ENCODE peak calls at places on chromosomes 4 and X, in four cellular contexts. One of them, this sample, is unnamed.

GRCh38 chr4:186032259-186032658 is 36.7 kb upstream of the TLR3 start:
- DNase-seq in BJ: no peak
- DNase-seq in CD4-positive, alpha-beta memory T cell: no peak
- DNase-seq in NT2/D1: no peak
- DNase-seq in this sample: no peak

GRCh38 chrX:107760304-107761077 is 15.1 kb downstream of the TSC22D3 start:
- DNase-seq in BJ: no peak
- DNase-seq in CD4-positive, alpha-beta memory T cell: no peak
- DNase-seq in NT2/D1: no peak
- DNase-seq in this sample: no peak

GRCh38 chrX:103437147-103437873 is 61.0 kb downstream of the BEX3 start:
- DNase-seq in BJ: no peak
- DNase-seq in CD4-positive, alpha-beta memory T cell: no peak
- DNase-seq in NT2/D1: no peak
- DNase-seq in this sample: no peak

GRCh38 chr4:105060628-105061027 is 86.0 kb upstream of the TET2 start:
- DNase-seq in CD4-positive, alpha-beta memory T cell: no peak
- DNase-seq in NT2/D1: no peak
- DNase-seq in BJ: no peak
- DNase-seq in this sample: no peak

GRCh38 chr4:69831646-69832325 is 28.2 kb downstream of the SULT1E1 start:
- DNase-seq in NT2/D1: no peak
- DNase-seq in BJ: no peak
- DNase-seq in CD4-positive, alpha-beta memory T cell: no peak
- DNase-seq in this sample: no peak

GRCh38 chr4:133129237-133129636 is 19.9 kb upstream of the PCDH10 start:
- DNase-seq in NT2/D1: no peak
- DNase-seq in BJ: no peak
- DNase-seq in CD4-positive, alpha-beta memory T cell: no peak
- DNase-seq in this sample: no peak

GRCh38 chrX:47515941-47516649 is 33.1 kb upstream of the ZNF41 start:
- DNase-seq in NT2/D1: no peak
- DNase-seq in BJ: peak
- DNase-seq in CD4-positive, alpha-beta memory T cell: no peak
- DNase-seq in this sample: no peak

GRCh38 chr4:143411527-143412480 is 75.1 kb downstream of the GAB1 start:
- DNase-seq in NT2/D1: no peak
- DNase-seq in CD4-positive, alpha-beta memory T cell: no peak
- DNase-seq in BJ: no peak
- DNase-seq in this sample: no peak

GRCh38 chrX:55486736-55487135 is 2.9 kb downstream of the USP51 start:
- DNase-seq in NT2/D1: no peak
- DNase-seq in BJ: no peak
- DNase-seq in CD4-positive, alpha-beta memory T cell: no peak
- DNase-seq in this sample: no peak

GRCh38 chr4:136400829-136401228 is 1131.5 kb downstream of the PCDH18 start:
- DNase-seq in CD4-positive, alpha-beta memory T cell: no peak
- DNase-seq in NT2/D1: no peak
- DNase-seq in BJ: no peak
- DNase-seq in this sample: no peak

GRCh38 chr4:162682651-162683050 is 484.0 kb downstream of the NAF1 start:
- DNase-seq in CD4-positive, alpha-beta memory T cell: no peak
- DNase-seq in BJ: no peak
- DNase-seq in NT2/D1: no peak
- DNase-seq in this sample: no peak

GRCh38 chr4:152189451-152190179 is 346.3 kb downstream of the FBXW7 start:
- DNase-seq in BJ: no peak
- DNase-seq in NT2/D1: no peak
- DNase-seq in CD4-positive, alpha-beta memory T cell: no peak
- DNase-seq in this sample: no peak

GRCh38 chr4:105637409-105638258 is 70.9 kb downstream of the INTS12 start:
- DNase-seq in CD4-positive, alpha-beta memory T cell: no peak
- DNase-seq in NT2/D1: peak
- DNase-seq in BJ: no peak
- DNase-seq in this sample: no peak

GRCh38 chr4:23631255-23631950 is 258.4 kb downstream of the PPARGC1A start:
- DNase-seq in CD4-positive, alpha-beta memory T cell: no peak
- DNase-seq in NT2/D1: no peak
- DNase-seq in BJ: no peak
- DNase-seq in this sample: no peak

GRCh38 chr4:103197765-103198110 is 405 bp downstream of the CENPE start:
- DNase-seq in NT2/D1: no peak
- DNase-seq in CD4-positive, alpha-beta memory T cell: no peak
- DNase-seq in BJ: no peak
- DNase-seq in this sample: no peak

GRCh38 chr4:182447938-182448280 is 204.7 kb downstream of the TENM3 start:
- DNase-seq in CD4-positive, alpha-beta memory T cell: no peak
- DNase-seq in NT2/D1: no peak
- DNase-seq in BJ: no peak
- DNase-seq in this sample: no peak

GRCh38 chr4:115234405-115235093 is 121.1 kb upstream of the NDST4 start:
- DNase-seq in NT2/D1: no peak
- DNase-seq in BJ: no peak
- DNase-seq in CD4-positive, alpha-beta memory T cell: no peak
- DNase-seq in this sample: no peak

GRCh38 chr4:5965225-5965624 is 53.0 kb downstream of the C4orf50 start:
- DNase-seq in CD4-positive, alpha-beta memory T cell: no peak
- DNase-seq in NT2/D1: no peak
- DNase-seq in BJ: no peak
- DNase-seq in this sample: no peak

GRCh38 chrX:20746690-20747089 is 480.0 kb upstream of the RPS6KA3 start:
- DNase-seq in BJ: no peak
- DNase-seq in NT2/D1: no peak
- DNase-seq in CD4-positive, alpha-beta memory T cell: no peak
- DNase-seq in this sample: no peak

GRCh38 chrX:56738670-56739069 is 9.6 kb downstream of the NBDY start:
- DNase-seq in BJ: no peak
- DNase-seq in NT2/D1: no peak
- DNase-seq in CD4-positive, alpha-beta memory T cell: no peak
- DNase-seq in this sample: no peak

GRCh38 chrX:120514236-120514635 is 45.1 kb upstream of the LAMP2 start:
- DNase-seq in NT2/D1: peak
- DNase-seq in CD4-positive, alpha-beta memory T cell: no peak
- DNase-seq in BJ: no peak
- DNase-seq in this sample: no peak

GRCh38 chr4:10403633-10404445 is 53.4 kb downstream of the ZNF518B start:
- DNase-seq in BJ: peak
- DNase-seq in CD4-positive, alpha-beta memory T cell: peak
- DNase-seq in NT2/D1: peak
- DNase-seq in this sample: peak

GRCh38 chr4:153555730-153556440 is 89.7 kb downstream of the TMEM131L start:
- DNase-seq in CD4-positive, alpha-beta memory T cell: no peak
- DNase-seq in NT2/D1: no peak
- DNase-seq in BJ: no peak
- DNase-seq in this sample: no peak

GRCh38 chrX:47187106-47187677 is 6.4 kb upstream of the UBA1 start:
- DNase-seq in NT2/D1: no peak
- DNase-seq in CD4-positive, alpha-beta memory T cell: no peak
- DNase-seq in BJ: no peak
- DNase-seq in this sample: peak

GRCh38 chr4:99846891-99847290 is 30.3 kb downstream of the DAPP1 start:
- DNase-seq in NT2/D1: no peak
- DNase-seq in CD4-positive, alpha-beta memory T cell: no peak
- DNase-seq in BJ: no peak
- DNase-seq in this sample: no peak

GRCh38 chr4:99848576-99848975 is 31.9 kb downstream of the DAPP1 start:
- DNase-seq in NT2/D1: no peak
- DNase-seq in BJ: no peak
- DNase-seq in CD4-positive, alpha-beta memory T cell: no peak
- DNase-seq in this sample: no peak

GRCh38 chr4:99845708-99846469 is 29.3 kb downstream of the DAPP1 start:
- DNase-seq in NT2/D1: no peak
- DNase-seq in BJ: no peak
- DNase-seq in CD4-positive, alpha-beta memory T cell: peak
- DNase-seq in this sample: no peak

GRCh38 chr4:99845179-99845578 is 28.6 kb downstream of the DAPP1 start:
- DNase-seq in NT2/D1: no peak
- DNase-seq in CD4-positive, alpha-beta memory T cell: no peak
- DNase-seq in BJ: no peak
- DNase-seq in this sample: no peak

DNA sequence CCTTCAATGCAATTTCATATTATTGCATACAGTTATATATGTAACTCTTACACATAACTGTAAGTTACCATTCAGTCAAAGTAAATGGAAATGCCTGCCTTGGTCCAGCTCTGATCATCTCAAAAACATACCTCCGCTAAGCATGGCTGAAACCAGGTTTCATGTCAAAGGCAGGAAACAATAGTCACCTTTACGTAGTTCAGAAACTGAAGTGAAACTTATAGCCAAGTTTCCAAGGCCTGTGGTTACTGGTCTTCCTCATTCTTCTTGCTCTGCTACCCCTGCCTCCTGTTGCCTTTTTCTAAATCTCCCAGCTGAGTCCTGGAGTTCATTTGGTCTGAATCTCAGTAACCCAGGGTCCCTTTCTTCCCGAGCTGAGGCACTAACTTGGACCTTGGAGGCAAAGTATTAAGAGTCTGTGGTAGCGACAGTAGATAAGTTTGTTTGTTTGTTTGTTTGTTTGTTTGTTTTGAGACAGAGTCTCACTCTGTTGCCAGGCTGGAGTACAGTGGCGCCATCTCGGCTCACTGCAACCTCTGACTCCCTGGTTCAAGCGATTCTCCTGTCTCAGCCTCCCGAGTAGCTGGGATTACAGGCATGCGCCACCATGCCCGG is 30.8 kb downstream of the DAPP1 start:
- DNase-seq in NT2/D1: no peak
- DNase-seq in CD4-positive, alpha-beta memory T cell: peak
- DNase-seq in BJ: no peak
- DNase-seq in this sample: no peak
- H3K4me3 ChIP-seq in NT2/D1: no peak
- H3K4me3 ChIP-seq in CD4-positive, alpha-beta memory T cell: no peak
- H3K4me3 ChIP-seq in BJ: no peak
- H3K4me3 ChIP-seq in this sample: no peak

GRCh38 chr4:184313710-184314659 is 96.3 kb upstream of the ENPP6 start:
- DNase-seq in NT2/D1: no peak
- DNase-seq in BJ: no peak
- DNase-seq in CD4-positive, alpha-beta memory T cell: no peak
- DNase-seq in this sample: no peak

GRCh38 chr4:184310171-184310567 is 92.5 kb upstream of the ENPP6 start:
- DNase-seq in NT2/D1: no peak
- DNase-seq in CD4-positive, alpha-beta memory T cell: peak
- DNase-seq in BJ: no peak
- DNase-seq in this sample: no peak

GRCh38 chr4:184313058-184313709 is 95.5 kb upstream of the ENPP6 start:
- DNase-seq in BJ: no peak
- DNase-seq in CD4-positive, alpha-beta memory T cell: no peak
- DNase-seq in NT2/D1: no peak
- DNase-seq in this sample: no peak

GRCh38 chr4:184310881-184311709 is 93.4 kb upstream of the ENPP6 start:
- DNase-seq in NT2/D1: no peak
- DNase-seq in CD4-positive, alpha-beta memory T cell: no peak
- DNase-seq in BJ: no peak
- DNase-seq in this sample: peak

GRCh38 chr4:184312126-184312525 is 94.5 kb upstream of the ENPP6 start:
- DNase-seq in CD4-positive, alpha-beta memory T cell: no peak
- DNase-seq in NT2/D1: no peak
- DNase-seq in BJ: no peak
- DNase-seq in this sample: no peak
- H3K4me3 ChIP-seq in CD4-positive, alpha-beta memory T cell: no peak
- H3K4me3 ChIP-seq in NT2/D1: no peak
- H3K4me3 ChIP-seq in BJ: no peak
- H3K4me3 ChIP-seq in this sample: no peak

GRCh38 chr4:177986236-177986635 is 544.0 kb upstream of the AGA start:
- DNase-seq in BJ: no peak
- DNase-seq in CD4-positive, alpha-beta memory T cell: no peak
- DNase-seq in NT2/D1: no peak
- DNase-seq in this sample: no peak

DNA sequence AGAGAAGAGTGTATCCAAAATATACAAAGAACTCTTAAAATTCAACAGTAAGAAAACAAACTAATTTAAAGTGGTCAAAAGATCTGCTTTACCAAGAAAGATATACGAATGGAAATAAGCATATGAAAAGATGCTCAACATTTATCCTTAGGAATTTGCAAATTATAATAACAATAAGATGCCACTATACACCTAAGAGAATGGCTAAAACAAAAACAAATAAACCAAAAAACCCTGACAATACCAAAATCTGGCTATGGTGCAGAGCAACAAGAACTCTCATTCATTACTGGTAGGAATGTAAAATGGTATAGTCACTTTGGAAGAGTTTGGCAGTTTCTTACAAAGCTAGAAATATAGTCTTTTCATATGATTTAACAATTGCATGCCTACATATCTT is 545.7 kb upstream of the AGA start:
- DNase-seq in CD4-positive, alpha-beta memory T cell: no peak
- DNase-seq in BJ: no peak
- DNase-seq in NT2/D1: no peak
- DNase-seq in this sample: no peak
- H3K4me3 ChIP-seq in CD4-positive, alpha-beta memory T cell: no peak
- H3K4me3 ChIP-seq in BJ: no peak
- H3K4me3 ChIP-seq in NT2/D1: no peak
- H3K4me3 ChIP-seq in this sample: no peak

DNA sequence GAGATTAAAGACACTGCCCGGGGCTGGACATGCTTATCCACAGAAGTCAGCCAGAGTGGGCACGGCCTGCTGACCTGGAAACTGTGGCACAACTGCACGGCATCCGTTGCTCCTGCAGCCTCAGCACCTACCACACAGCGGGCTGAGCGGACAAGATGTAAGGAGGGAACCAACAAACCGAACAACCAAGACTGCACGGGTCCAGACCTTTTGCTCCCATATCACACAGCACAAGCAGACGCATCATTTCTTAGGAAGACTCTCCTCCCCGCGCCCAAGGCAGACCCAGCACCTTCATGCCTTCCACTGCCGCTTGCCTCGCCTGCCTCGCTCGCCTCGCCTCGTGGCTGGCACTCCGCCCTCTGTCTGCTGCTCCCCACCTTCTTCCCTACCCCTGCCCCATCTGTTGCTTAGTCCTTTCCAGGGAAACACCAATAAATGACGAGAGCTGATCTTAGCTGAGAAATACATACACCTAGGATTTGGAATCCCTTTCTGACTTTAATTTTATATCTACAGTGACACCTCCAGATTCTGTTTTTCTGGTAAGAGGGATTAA is 79.0 kb downstream of the AFAP1 start:
- DNase-seq in CD4-positive, alpha-beta memory T cell: no peak
- DNase-seq in NT2/D1: no peak
- DNase-seq in BJ: no peak
- DNase-seq in this sample: no peak
- H3K4me3 ChIP-seq in CD4-positive, alpha-beta memory T cell: no peak
- H3K4me3 ChIP-seq in NT2/D1: no peak
- H3K4me3 ChIP-seq in BJ: no peak
- H3K4me3 ChIP-seq in this sample: no peak

GRCh38 chrX:153726286-153727107 is 1.8 kb downstream of the ABCD1 start:
- DNase-seq in NT2/D1: peak
- DNase-seq in BJ: no peak
- DNase-seq in CD4-positive, alpha-beta memory T cell: peak
- DNase-seq in this sample: no peak
- H3K4me3 ChIP-seq in NT2/D1: peak
- H3K4me3 ChIP-seq in BJ: peak
- H3K4me3 ChIP-seq in CD4-positive, alpha-beta memory T cell: no peak
- H3K4me3 ChIP-seq in this sample: peak

GRCh38 chr4:107999932-108000539 is 10.3 kb downstream of the HADH start:
- DNase-seq in BJ: no peak
- DNase-seq in NT2/D1: no peak
- DNase-seq in CD4-positive, alpha-beta memory T cell: no peak
- DNase-seq in this sample: no peak
- H3K4me3 ChIP-seq in BJ: no peak
- H3K4me3 ChIP-seq in NT2/D1: no peak
- H3K4me3 ChIP-seq in CD4-positive, alpha-beta memory T cell: no peak
- H3K4me3 ChIP-seq in this sample: no peak

This sample was measured in epithelial cell of proximal tubule.